ENCODE peak calls at places on chromosomes 4 and X, in nine cellular contexts. N is activated gamma-delta T cell treated with anti-CD3 and anti-CD28 coated beads, Interleukin-2, amount 50 U/mL, for 16 hours; D is stimulated activated CD8-positive, alpha-beta memory T cell treated with anti-CD3 and anti-CD28 coated beads, Interleukin-15, amount 100 ng/mL, for 4 hours; Z is A549; W is fibroblast of the aortic adventitia; U is lower leg skin; O is SK-N-DZ; G is transverse colon; X is astrocyte. S is an unnamed sample.

GRCh38 chrX:119755981-119756533 is 2.3 kb upstream of the SOWAHD start:
- DNase-seq in N (peak), D (no peak), Z (no peak), W (no peak), U (no peak), O (no peak), G (peak), X (no peak), S (no peak)

GRCh38 chrX:41723821-41724220 is at the start of gene GPR82:
- DNase-seq in N (no peak), D (no peak), Z (no peak), W (no peak), U (no peak), O (no peak), G (no peak), X (no peak), S (no peak)

GRCh38 chrX:21798677-21799219 is 40.7 kb upstream of the MBTPS2 start:
- DNase-seq in N (no peak), D (no peak), Z (peak), W (peak), U (no peak), O (no peak), G (no peak), X (peak), S (no peak)

GRCh38 chr4:159504634-159505033 is 401.8 kb downstream of the RAPGEF2 start:
- DNase-seq in N (no peak), D (no peak), Z (no peak), W (peak), U (no peak), O (no peak), G (no peak), X (peak), S (no peak)

GRCh38 chr4:89288430-89288829 is 19.2 kb downstream of the GPRIN3 start:
- DNase-seq in N (no peak), D (no peak), Z (no peak), W (no peak), U (no peak), O (no peak), G (no peak), X (no peak), S (no peak)

GRCh38 chr4:150178161-150178560 is 99.9 kb downstream of the DCLK2 start:
- DNase-seq in N (no peak), D (no peak), Z (no peak), W (peak), U (no peak), O (no peak), G (no peak), X (peak), S (no peak)

GRCh38 chr4:77438549-77438948 is 167.1 kb upstream of the CXCL13 start:
- DNase-seq in N (no peak), D (no peak), Z (no peak), W (no peak), U (no peak), O (no peak), G (no peak), X (no peak), S (no peak)

GRCh38 chr4:150582881-150583286 is 933 bp downstream of the MAB21L2 start:
- DNase-seq in N (no peak), D (no peak), Z (no peak), W (no peak), U (no peak), O (no peak), G (no peak), X (peak), S (no peak)

GRCh38 chrX:115588180-115588579 is 27.2 kb downstream of the PLS3 start:
- DNase-seq in N (no peak), D (no peak), Z (no peak), W (peak), U (no peak), O (no peak), G (no peak), X (no peak), S (no peak)

GRCh38 chr4:10354746-10355145 is 102.5 kb downstream of the ZNF518B start:
- DNase-seq in N (no peak), D (no peak), Z (no peak), W (no peak), U (no peak), O (no peak), G (no peak), X (no peak), S (no peak)

GRCh38 chrX:19682712-19683331 is 167.5 kb upstream of the MAP3K15 start:
- DNase-seq in N (peak), D (peak), Z (no peak), W (peak), U (peak), O (peak), G (peak), X (peak), S (no peak)

GRCh38 chrX:149120459-149120858 is 384.6 kb downstream of the IDS start:
- DNase-seq in N (no peak), D (no peak), Z (no peak), W (no peak), U (no peak), O (peak), G (no peak), X (no peak), S (no peak)

GRCh38 chr4:139853309-139853708 is 187.7 kb downstream of the MGST2 start:
- DNase-seq in N (no peak), D (no peak), Z (no peak), W (no peak), U (no peak), O (no peak), G (no peak), X (no peak), S (no peak)

GRCh38 chr4:185542626-185543336 is 7.5 kb upstream of the PDLIM3 start:
- DNase-seq in N (no peak), D (no peak), Z (no peak), W (peak), U (no peak), O (no peak), G (peak), X (peak), S (peak)

GRCh38 chr4:26030260-26030667 is 116.2 kb downstream of the SMIM20 start:
- DNase-seq in N (no peak), D (no peak), Z (no peak), W (no peak), U (no peak), O (no peak), G (no peak), X (no peak), S (no peak)

GRCh38 chr4:127214936-127215335 is 417.8 kb upstream of the INTU start:
- DNase-seq in N (no peak), D (no peak), Z (no peak), W (no peak), U (no peak), O (no peak), G (no peak), X (no peak), S (no peak)

GRCh38 chr4:78661923-78662521 is 110.5 kb downstream of the ANXA3 start:
- DNase-seq in N (no peak), D (no peak), Z (no peak), W (peak), U (no peak), O (no peak), G (no peak), X (no peak), S (peak)

GRCh38 chr4:160825644-160826338 is 1338.0 kb downstream of the FSTL5 start:
- DNase-seq in N (no peak), D (no peak), Z (no peak), W (no peak), U (no peak), O (peak), G (no peak), X (no peak), S (no peak)

GRCh38 chr4:158667651-158668198 is 4.0 kb downstream of the C4orf46 start:
- DNase-seq in N (no peak), D (no peak), Z (peak), W (peak), U (no peak), O (peak), G (peak), X (no peak), S (no peak)

GRCh38 chr4:123465416-123465815 is 68.8 kb downstream of the SPRY1 start:
- DNase-seq in N (no peak), D (no peak), Z (no peak), W (no peak), U (no peak), O (no peak), G (no peak), X (no peak), S (no peak)

GRCh38 chrX:97616883-97617510 is 733.3 kb downstream of the RPA4 start:
- DNase-seq in N (no peak), D (no peak), Z (peak), W (peak), U (no peak), O (no peak), G (no peak), X (peak), S (no peak)

GRCh38 chr4:55447826-55448225 is 52.1 kb downstream of the TMEM165 start:
- DNase-seq in N (no peak), D (no peak), Z (no peak), W (peak), U (no peak), O (no peak), G (no peak), X (peak), S (no peak)

GRCh38 chr4:121790976-121791375 is 10.1 kb upstream of the EXOSC9 start:
- DNase-seq in N (no peak), D (no peak), Z (no peak), W (no peak), U (no peak), O (no peak), G (no peak), X (no peak), S (no peak)

GRCh38 chrX:7159132-7159861 is 11.3 kb upstream of the PUDP start:
- DNase-seq in N (no peak), D (no peak), Z (no peak), W (peak), U (no peak), O (no peak), G (peak), X (no peak), S (no peak)

GRCh38 chr4:81096566-81096965 is 66.1 kb downstream of the BMP3 start:
- DNase-seq in N (no peak), D (no peak), Z (no peak), W (peak), U (no peak), O (no peak), G (no peak), X (no peak), S (no peak)

GRCh38 chr4:88522702-88523324 is 763 bp downstream of the PYURF start:
- DNase-seq in N (no peak), D (no peak), Z (peak), W (peak), U (peak), O (peak), G (peak), X (no peak), S (no peak)

GRCh38 chr4:127188847-127189246 is 443.9 kb upstream of the INTU start:
- DNase-seq in N (no peak), D (no peak), Z (no peak), W (no peak), U (no peak), O (peak), G (no peak), X (peak), S (no peak)

GRCh38 chr4:77827343-77827742 is 8.2 kb upstream of the CNOT6L start:
- DNase-seq in N (no peak), D (no peak), Z (no peak), W (no peak), U (no peak), O (no peak), G (no peak), X (no peak), S (no peak)

GRCh38 chr4:175929441-175929840 is 117.4 kb upstream of the GPM6A start:
- DNase-seq in N (no peak), D (no peak), Z (no peak), W (no peak), U (no peak), O (no peak), G (no peak), X (no peak), S (no peak)

GRCh38 chrX:139759637-139760036 is 51.7 kb upstream of the MCF2 start:
- DNase-seq in N (no peak), D (no peak), Z (peak), W (peak), U (no peak), O (peak), G (no peak), X (no peak), S (no peak)

GRCh38 chr4:140426610-140427103 is 791 bp downstream of the CLGN start:
- DNase-seq in N (no peak), D (no peak), Z (peak), W (no peak), U (no peak), O (peak), G (no peak), X (no peak), S (no peak)

GRCh38 chr4:185128272-185129119 is 14.6 kb upstream of the SLC25A4 start:
- DNase-seq in N (no peak), D (no peak), Z (peak), W (no peak), U (no peak), O (peak), G (peak), X (peak), S (no peak)

S was measured in esophagus muscularis mucosa.